ENCODE peak calls at places on chromosomes 13 and 19, in ten cellular contexts. G is IMR-90; F is adrenal gland; P is CD8-positive, alpha-beta T cell; O is pancreas; A is kidney; N is ovary; Q is heart right ventricle; J is left ventricle myocardium inferior; T is upper lobe of right lung. Y is an unnamed sample.

GRCh38 chr19:23481043-23481442 is 85.8 kb upstream of the ZNF91 start:
- DNase-seq in O (no peak), J (no peak), G (no peak), A (no peak), P (no peak), F (no peak), N (no peak), Q (no peak), T (no peak), Y (no peak)

GRCh38 chr13:20159646-20160345 is 1.1 kb downstream of the GJA3 start:
- DNase-seq in O (no peak), A (no peak), N (no peak), T (no peak), P (no peak), F (no peak), G (peak), Q (no peak), J (no peak), Y (no peak)

GRCh38 chr19:46755077-46755852 is 9.0 kb upstream of the STRN4 start:
- DNase-seq in F (no peak), N (no peak), P (no peak), Q (peak), O (no peak), G (peak), J (no peak), A (peak), T (no peak), Y (peak)

GRCh38 chr19:42246143-42246868 is 3.9 kb upstream of the GSK3A start:
- DNase-seq in O (peak), Q (peak), T (peak), A (peak), G (peak), P (no peak), F (peak), J (peak), N (peak), Y (peak)

GRCh38 chr13:40787062-40787461 is 2.3 kb upstream of the SLC25A15 start:
- DNase-seq in F (no peak), O (no peak), G (peak), A (no peak), P (no peak), J (no peak), Q (no peak), N (no peak), T (no peak), Y (no peak)

GRCh38 chr13:45048890-45049407 is 59.6 kb downstream of the GPALPP1 start:
- DNase-seq in N (no peak), Q (no peak), G (no peak), O (no peak), A (no peak), T (no peak), J (no peak), F (no peak), P (no peak), Y (no peak)

GRCh38 chr13:97018029-97018819 is 23.9 kb upstream of the OXGR1 start:
- DNase-seq in A (no peak), T (no peak), P (peak), Q (no peak), F (peak), J (no peak), G (peak), N (no peak), O (no peak), Y (no peak)

GRCh38 chr13:49303533-49304252 is 56.0 kb downstream of the CDADC1 start:
- DNase-seq in Q (peak), N (peak), F (peak), O (no peak), P (no peak), T (no peak), G (no peak), A (no peak), J (no peak), Y (no peak)

GRCh38 chr13:39862891-39863290 is 207.4 kb downstream of the COG6 start:
- DNase-seq in G (no peak), O (no peak), P (no peak), N (no peak), T (no peak), J (no peak), Q (no peak), F (no peak), A (no peak), Y (no peak)

GRCh38 chr19:38321646-38322323 is 2.1 kb downstream of the KCNK6 start:
- DNase-seq in J (peak), F (peak), A (no peak), Q (peak), T (no peak), G (peak), N (peak), O (no peak), P (no peak), Y (no peak)
- TF ChIP-seq CTCF in J (no peak), F (no peak), A (no peak), Q (no peak), T (no peak), G (no peak), N (no peak), O (no peak), P (no peak), Y (no peak)

DNA sequence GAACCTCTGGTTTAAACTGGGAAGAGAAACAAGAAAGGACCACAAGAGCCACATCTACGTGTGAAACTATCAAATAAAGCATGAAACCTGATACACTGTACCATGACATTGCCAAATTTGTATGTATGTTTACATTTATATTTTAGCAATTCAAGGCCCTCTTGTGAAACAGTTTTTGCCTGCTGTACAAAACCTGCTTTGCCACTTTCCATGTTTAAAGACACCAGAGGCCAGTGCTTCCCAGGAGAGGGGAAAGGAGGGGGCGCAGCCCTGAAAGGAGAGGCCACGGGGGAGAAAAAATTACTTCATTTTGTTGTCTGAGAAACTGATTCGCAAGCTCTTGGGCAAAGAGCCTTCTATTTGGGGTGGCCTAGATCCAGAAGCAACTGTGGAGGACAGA is 124.8 kb downstream of the DCLK1 start:
- DNase-seq in A (no peak), F (no peak), N (no peak), G (no peak), Q (no peak), J (no peak), P (no peak), T (peak), O (no peak), Y (peak)
- H3K27ac ChIP-seq in A (no peak), F (no peak), N (no peak), G (no peak), Q (no peak), J (no peak), P (no peak), T (no peak), O (no peak), Y (no peak)

GRCh38 chr13:107864543-107865460 is 350.5 kb downstream of the LIG4 start:
- DNase-seq in O (no peak), N (no peak), T (no peak), P (no peak), G (peak), F (no peak), A (no peak), Q (no peak), J (no peak), Y (no peak)
- H3K4me3 ChIP-seq in O (no peak), N (no peak), T (peak), P (no peak), G (peak), F (no peak), A (no peak), Q (no peak), J (no peak), Y (peak)

DNA sequence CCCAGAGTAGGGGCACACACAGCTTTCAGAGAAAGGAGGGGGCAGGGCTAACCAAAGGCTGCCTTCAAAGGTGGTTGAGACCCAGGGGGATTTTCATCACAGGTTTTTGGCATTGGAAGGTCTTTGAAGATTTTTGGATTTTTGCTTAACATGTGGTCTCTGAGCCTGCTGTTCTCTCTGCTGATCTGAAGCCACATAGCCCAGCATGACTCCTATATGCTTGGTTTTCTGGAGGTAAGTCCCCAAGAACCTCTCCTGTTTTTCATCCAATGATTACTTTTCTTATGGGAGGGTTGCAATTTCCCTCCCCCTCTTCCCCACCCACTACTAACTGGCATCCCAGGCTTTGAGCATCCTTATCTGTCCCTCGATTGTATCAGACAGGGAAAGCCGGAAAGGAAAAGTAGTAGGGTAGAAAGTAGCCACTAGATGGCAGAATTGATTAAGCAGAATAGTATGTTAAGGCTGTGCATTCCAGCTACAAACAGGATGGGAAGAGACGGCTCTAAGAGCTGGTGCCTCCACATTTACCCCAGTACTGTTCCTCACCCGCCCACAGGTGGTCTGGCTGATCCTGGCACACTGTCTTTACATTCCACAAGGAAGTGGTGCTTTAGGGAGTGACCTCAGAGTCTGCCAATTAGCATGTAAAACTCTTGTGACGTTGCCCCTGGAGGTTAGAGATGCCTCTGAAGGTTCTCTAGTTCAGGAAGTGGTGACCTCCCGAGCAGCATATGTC is 218.9 kb upstream of the EDNRB start:
- DNase-seq in N (no peak), F (no peak), G (peak), J (no peak), A (no peak), Q (no peak), O (no peak), P (no peak), T (no peak), Y (no peak)
- TF ChIP-seq CTCF in N (no peak), F (peak), G (peak), J (peak), A (peak), Q (peak), O (peak), P (peak), T (peak), Y (peak)